ENCODE peak calls at places on chromosomes 13 and 19, in seven cellular contexts. One of them, this sample, is unnamed.

GRCh38 chr19:10006335-10006708 is 4.0 kb downstream of the COL5A3 start:
- DNase-seq in lower lobe of right lung: no peak
- DNase-seq in RWPE1: no peak
- DNase-seq in ovary: peak
- DNase-seq in hepatocyte: no peak
- DNase-seq in left ventricle myocardium inferior: peak
- DNase-seq in heart right ventricle: peak
- DNase-seq in this sample: peak

GRCh38 chr19:13429563-13429962 is 76.7 kb downstream of the CACNA1A start:
- DNase-seq in RWPE1: no peak
- DNase-seq in left ventricle myocardium inferior: no peak
- DNase-seq in ovary: no peak
- DNase-seq in lower lobe of right lung: no peak
- DNase-seq in heart right ventricle: no peak
- DNase-seq in hepatocyte: no peak
- DNase-seq in this sample: no peak

GRCh38 chr13:109393045-109393444 is 393.3 kb downstream of the IRS2 start:
- DNase-seq in lower lobe of right lung: no peak
- DNase-seq in left ventricle myocardium inferior: no peak
- DNase-seq in RWPE1: no peak
- DNase-seq in hepatocyte: no peak
- DNase-seq in heart right ventricle: no peak
- DNase-seq in ovary: no peak
- DNase-seq in this sample: no peak

GRCh38 chr19:17075860-17076538 is 422 bp downstream of the MYO9B start:
- DNase-seq in heart right ventricle: peak
- DNase-seq in hepatocyte: peak
- DNase-seq in ovary: no peak
- DNase-seq in left ventricle myocardium inferior: peak
- DNase-seq in lower lobe of right lung: peak
- DNase-seq in RWPE1: peak
- DNase-seq in this sample: peak

GRCh38 chr13:96200810-96201209 is 110.9 kb downstream of the HS6ST3 start:
- DNase-seq in heart right ventricle: no peak
- DNase-seq in hepatocyte: no peak
- DNase-seq in left ventricle myocardium inferior: no peak
- DNase-seq in ovary: no peak
- DNase-seq in lower lobe of right lung: no peak
- DNase-seq in RWPE1: no peak
- DNase-seq in this sample: no peak

GRCh38 chr13:99651016-99651415 is 149.7 kb downstream of the TM9SF2 start:
- DNase-seq in lower lobe of right lung: no peak
- DNase-seq in heart right ventricle: no peak
- DNase-seq in ovary: no peak
- DNase-seq in RWPE1: no peak
- DNase-seq in hepatocyte: no peak
- DNase-seq in left ventricle myocardium inferior: no peak
- DNase-seq in this sample: no peak

GRCh38 chr13:97121894-97122293 is 100.2 kb upstream of the MBNL2 start:
- DNase-seq in ovary: no peak
- DNase-seq in heart right ventricle: no peak
- DNase-seq in left ventricle myocardium inferior: no peak
- DNase-seq in RWPE1: no peak
- DNase-seq in lower lobe of right lung: no peak
- DNase-seq in hepatocyte: no peak
- DNase-seq in this sample: no peak

GRCh38 chr19:522726-523125 is 8.8 kb upstream of the CDC34 start:
- DNase-seq in lower lobe of right lung: no peak
- DNase-seq in ovary: no peak
- DNase-seq in left ventricle myocardium inferior: no peak
- DNase-seq in RWPE1: no peak
- DNase-seq in heart right ventricle: no peak
- DNase-seq in hepatocyte: no peak
- DNase-seq in this sample: no peak

GRCh38 chr13:27463500-27463899 is 13.1 kb upstream of the MTIF3 start:
- DNase-seq in heart right ventricle: no peak
- DNase-seq in hepatocyte: no peak
- DNase-seq in RWPE1: no peak
- DNase-seq in ovary: no peak
- DNase-seq in lower lobe of right lung: no peak
- DNase-seq in left ventricle myocardium inferior: no peak
- DNase-seq in this sample: no peak

GRCh38 chr13:113982296-113982661 is 8.4 kb upstream of the C13orf46 start:
- DNase-seq in heart right ventricle: no peak
- DNase-seq in lower lobe of right lung: peak
- DNase-seq in left ventricle myocardium inferior: peak
- DNase-seq in ovary: peak
- DNase-seq in hepatocyte: no peak
- DNase-seq in RWPE1: no peak
- DNase-seq in this sample: no peak

GRCh38 chr13:74751739-74752138 is 617.5 kb upstream of the KLF12 start:
- DNase-seq in heart right ventricle: no peak
- DNase-seq in lower lobe of right lung: no peak
- DNase-seq in RWPE1: no peak
- DNase-seq in hepatocyte: no peak
- DNase-seq in ovary: peak
- DNase-seq in left ventricle myocardium inferior: no peak
- DNase-seq in this sample: no peak

GRCh38 chr13:74758188-74758587 is 624.0 kb upstream of the KLF12 start:
- DNase-seq in ovary: no peak
- DNase-seq in hepatocyte: no peak
- DNase-seq in RWPE1: no peak
- DNase-seq in heart right ventricle: no peak
- DNase-seq in lower lobe of right lung: no peak
- DNase-seq in left ventricle myocardium inferior: no peak
- DNase-seq in this sample: no peak

DNA sequence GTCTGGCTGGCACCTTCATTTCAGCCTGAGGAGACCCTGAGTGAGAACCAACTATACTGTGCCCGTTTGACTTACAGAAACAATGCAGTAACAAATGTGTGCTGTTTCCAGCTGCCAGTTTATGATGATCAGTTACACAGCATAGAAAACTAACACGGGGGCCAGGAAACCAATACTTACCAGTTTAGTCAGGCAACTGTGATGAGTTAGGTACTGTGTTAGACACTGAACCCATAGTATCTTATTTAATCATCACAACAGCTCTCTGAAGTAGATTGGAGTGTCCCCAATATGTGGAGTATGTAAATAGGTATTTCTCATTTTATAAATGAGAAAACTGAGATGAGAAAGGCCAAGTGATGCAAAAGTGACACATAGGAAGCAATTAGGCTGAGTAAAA is 620.9 kb upstream of the KLF12 start:
- DNase-seq in heart right ventricle: no peak
- DNase-seq in ovary: no peak
- DNase-seq in lower lobe of right lung: no peak
- DNase-seq in left ventricle myocardium inferior: no peak
- DNase-seq in hepatocyte: no peak
- DNase-seq in RWPE1: no peak
- DNase-seq in this sample: no peak
- TF ChIP-seq CTCF in heart right ventricle: no peak
- TF ChIP-seq CTCF in ovary: no peak
- TF ChIP-seq CTCF in lower lobe of right lung: no peak
- TF ChIP-seq CTCF in left ventricle myocardium inferior: no peak
- TF ChIP-seq CTCF in hepatocyte: no peak
- TF ChIP-seq CTCF in RWPE1: no peak
- TF ChIP-seq CTCF in this sample: no peak

GRCh38 chr19:33329727-33330126 is 27.4 kb upstream of the CEBPA start:
- DNase-seq in hepatocyte: no peak
- DNase-seq in left ventricle myocardium inferior: no peak
- DNase-seq in heart right ventricle: no peak
- DNase-seq in RWPE1: no peak
- DNase-seq in lower lobe of right lung: no peak
- DNase-seq in ovary: no peak
- DNase-seq in this sample: no peak
- H3K27ac ChIP-seq in hepatocyte: no peak
- H3K27ac ChIP-seq in left ventricle myocardium inferior: no peak
- H3K27ac ChIP-seq in heart right ventricle: no peak
- H3K27ac ChIP-seq in RWPE1: no peak
- H3K27ac ChIP-seq in lower lobe of right lung: no peak
- H3K27ac ChIP-seq in ovary: no peak
- H3K27ac ChIP-seq in this sample: no peak

GRCh38 chr19:45428385-45429231 is 4.9 kb upstream of the ERCC1 start:
- DNase-seq in hepatocyte: peak
- DNase-seq in RWPE1: no peak
- DNase-seq in lower lobe of right lung: peak
- DNase-seq in ovary: peak
- DNase-seq in heart right ventricle: peak
- DNase-seq in left ventricle myocardium inferior: peak
- DNase-seq in this sample: no peak
- TF ChIP-seq CTCF in hepatocyte: peak
- TF ChIP-seq CTCF in RWPE1: peak
- TF ChIP-seq CTCF in lower lobe of right lung: peak
- TF ChIP-seq CTCF in ovary: no peak
- TF ChIP-seq CTCF in heart right ventricle: peak
- TF ChIP-seq CTCF in left ventricle myocardium inferior: peak
- TF ChIP-seq CTCF in this sample: peak

GRCh38 chr19:40388486-40388885 is 1.5 kb downstream of the HIPK4 start:
- DNase-seq in heart right ventricle: no peak
- DNase-seq in RWPE1: no peak
- DNase-seq in hepatocyte: no peak
- DNase-seq in left ventricle myocardium inferior: no peak
- DNase-seq in lower lobe of right lung: no peak
- DNase-seq in ovary: no peak
- DNase-seq in this sample: no peak
- H3K27ac ChIP-seq in heart right ventricle: no peak
- H3K27ac ChIP-seq in RWPE1: no peak
- H3K27ac ChIP-seq in hepatocyte: no peak
- H3K27ac ChIP-seq in left ventricle myocardium inferior: no peak
- H3K27ac ChIP-seq in lower lobe of right lung: no peak
- H3K27ac ChIP-seq in ovary: no peak
- H3K27ac ChIP-seq in this sample: no peak

GRCh38 chr19:11555246-11555645 is 3.8 kb downstream of the ELOF1 start:
- DNase-seq in ovary: no peak
- DNase-seq in heart right ventricle: no peak
- DNase-seq in left ventricle myocardium inferior: no peak
- DNase-seq in RWPE1: no peak
- DNase-seq in lower lobe of right lung: no peak
- DNase-seq in hepatocyte: no peak
- DNase-seq in this sample: no peak

GRCh38 chr19:11558881-11559828 is at the start of gene ELOF1:
- DNase-seq in heart right ventricle: peak
- DNase-seq in left ventricle myocardium inferior: peak
- DNase-seq in lower lobe of right lung: peak
- DNase-seq in ovary: peak
- DNase-seq in hepatocyte: peak
- DNase-seq in RWPE1: peak
- DNase-seq in this sample: peak

GRCh38 chr19:11556634-11557420 is 2.2 kb downstream of the ELOF1 start:
- DNase-seq in hepatocyte: no peak
- DNase-seq in left ventricle myocardium inferior: no peak
- DNase-seq in RWPE1: no peak
- DNase-seq in ovary: no peak
- DNase-seq in lower lobe of right lung: no peak
- DNase-seq in heart right ventricle: no peak
- DNase-seq in this sample: no peak

GRCh38 chr19:11563530-11563929 is 4.5 kb upstream of the ELOF1 start:
- DNase-seq in lower lobe of right lung: no peak
- DNase-seq in RWPE1: no peak
- DNase-seq in hepatocyte: no peak
- DNase-seq in ovary: no peak
- DNase-seq in left ventricle myocardium inferior: no peak
- DNase-seq in heart right ventricle: no peak
- DNase-seq in this sample: no peak

DNA sequence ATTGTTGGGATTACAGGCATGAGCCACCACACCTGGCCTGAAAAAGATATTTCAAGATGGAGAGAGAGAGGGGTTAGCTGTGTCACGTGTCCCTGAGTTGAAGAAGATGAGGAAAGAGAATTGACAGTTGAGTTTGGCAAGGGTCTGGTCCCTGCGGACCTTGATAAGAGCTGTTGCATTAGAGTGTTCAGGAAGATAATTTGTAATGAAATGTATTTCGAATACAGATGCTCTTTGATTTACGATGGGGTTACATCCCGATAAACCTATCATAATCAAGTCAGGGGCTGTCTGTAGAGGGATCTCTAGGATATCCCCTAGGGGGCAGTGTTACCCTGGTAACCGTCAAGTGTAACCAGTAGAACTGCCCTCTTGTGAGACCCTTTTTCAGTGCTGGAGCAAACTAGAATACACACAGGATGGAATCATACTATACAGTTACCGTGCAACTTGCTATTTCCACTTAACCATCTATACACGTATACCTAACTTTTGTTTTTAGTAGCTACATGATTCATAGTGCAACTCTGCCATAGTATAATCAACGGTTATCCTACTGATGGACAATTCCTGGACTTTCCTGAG is 1.5 kb upstream of the ELOF1 start:
- DNase-seq in RWPE1: peak
- DNase-seq in ovary: no peak
- DNase-seq in lower lobe of right lung: no peak
- DNase-seq in hepatocyte: peak
- DNase-seq in heart right ventricle: peak
- DNase-seq in left ventricle myocardium inferior: no peak
- DNase-seq in this sample: no peak
- TF ChIP-seq CTCF in RWPE1: peak
- TF ChIP-seq CTCF in ovary: peak
- TF ChIP-seq CTCF in lower lobe of right lung: peak
- TF ChIP-seq CTCF in hepatocyte: peak
- TF ChIP-seq CTCF in heart right ventricle: peak
- TF ChIP-seq CTCF in left ventricle myocardium inferior: peak
- TF ChIP-seq CTCF in this sample: peak